ENCODE peak calls at places on chromosome 11, in four cellular contexts. W is IMR-90, U is H9, O is mesendoderm. F is an unnamed sample.

GRCh38 chr11:72848846-72849466 is 34.7 kb downstream of the ATG16L2 start:
- DNase-seq in W (peak), U (peak), O (peak), F (no peak)

GRCh38 chr11:10693509-10694071 is at the start of gene IRAG1:
- DNase-seq in W (peak), O (peak), U (no peak), F (no peak)

GRCh38 chr11:36508743-36509142 is 1.3 kb downstream of the TRAF6 start:
- DNase-seq in W (peak), U (no peak), O (no peak), F (no peak)

GRCh38 chr11:96054870-96055705 is 131.2 kb upstream of the MTMR2 start:
- DNase-seq in O (peak), W (peak), U (no peak), F (no peak)

GRCh38 chr11:28447226-28447625 is 339.0 kb downstream of the METTL15 start:
- DNase-seq in O (no peak), U (no peak), W (peak), F (no peak)

GRCh38 chr11:102114032-102114431 is 3.8 kb downstream of the YAP1 start:
- DNase-seq in U (no peak), W (peak), O (peak), F (peak)

GRCh38 chr11:68461284-68461861 is 821 bp downstream of the PPP6R3 start:
- DNase-seq in W (peak), O (peak), U (no peak), F (no peak)

GRCh38 chr11:32312865-32313403 is 122.4 kb downstream of the WT1 start:
- DNase-seq in U (peak), O (peak), W (peak), F (peak)

GRCh38 chr11:69000831-69001245 is 12.2 kb downstream of the MRGPRF start:
- DNase-seq in U (peak), W (peak), O (no peak), F (no peak)

GRCh38 chr11:36564376-36565032 is 3.3 kb upstream of the RAG1 start:
- DNase-seq in W (peak), O (peak), U (peak), F (peak)

GRCh38 chr11:13637125-13638119 is 31.0 kb upstream of the FAR1 start:
- DNase-seq in U (no peak), O (no peak), W (no peak), F (no peak)

GRCh38 chr11:2929880-2930704 is 872 bp upstream of the PHLDA2 start:
- DNase-seq in U (peak), W (peak), O (peak), F (no peak)

GRCh38 chr11:122197055-122197987 is 81.3 kb upstream of the BLID start:
- DNase-seq in O (peak), U (no peak), W (peak), F (no peak)

GRCh38 chr11:71129624-71130023 is 122.8 kb downstream of the SHANK2 start:
- DNase-seq in U (no peak), O (no peak), W (no peak), F (no peak)

GRCh38 chr11:35615911-35616900 is 2.1 kb upstream of the FJX1 start:
- DNase-seq in U (no peak), O (peak), W (peak), F (no peak)

GRCh38 chr11:123174196-123175183 is 20.6 kb downstream of the CLMP start:
- DNase-seq in O (peak), W (peak), U (no peak), F (no peak)

GRCh38 chr11:67098799-67099198 is 20.3 kb upstream of the KDM2A start:
- DNase-seq in W (no peak), O (no peak), U (no peak), F (no peak)

GRCh38 chr11:44443836-44444769 is 121.4 kb upstream of the CD82 start:
- DNase-seq in W (no peak), U (peak), O (peak), F (no peak)

GRCh38 chr11:69321877-69322350 is 28.0 kb downstream of the MYEOV start:
- DNase-seq in W (peak), O (no peak), U (no peak), F (no peak)

GRCh38 chr11:121553806-121554205 is 101.0 kb upstream of the SORL1-AS1 start:
- DNase-seq in W (peak), U (no peak), O (no peak), F (no peak)

GRCh38 chr11:123218451-123218850 is 23.4 kb upstream of the CLMP start:
- DNase-seq in O (peak), W (peak), U (no peak), F (no peak)

GRCh38 chr11:66317322-66317765 is 500 bp upstream of the CD248 start:
- DNase-seq in U (no peak), O (peak), W (peak), F (no peak)

GRCh38 chr11:101456812-101457211 is 127.0 kb downstream of the TRPC6 start:
- DNase-seq in O (no peak), W (peak), U (no peak), F (no peak)

GRCh38 chr11:57793711-57794110 is 32.1 kb downstream of the CTNND1 start:
- DNase-seq in O (no peak), U (no peak), W (no peak), F (no peak)

GRCh38 chr11:86938900-86939880 is 16.0 kb downstream of the FZD4 start:
- DNase-seq in U (no peak), O (peak), W (peak), F (no peak)

GRCh38 chr11:74004694-74005615 is 3.9 kb downstream of the UCP3 start:
- DNase-seq in W (no peak), O (no peak), U (no peak), F (no peak)

GRCh38 chr11:10351768-10352641 is 47.1 kb downstream of the ADM start:
- DNase-seq in U (peak), W (peak), O (peak), F (peak)

GRCh38 chr11:102237096-102237735 is 80.1 kb upstream of the BIRC3 start:
- DNase-seq in W (peak), O (peak), U (no peak), F (no peak)

GRCh38 chr11:28169816-28170215 is 61.6 kb downstream of the METTL15 start:
- DNase-seq in W (peak), O (no peak), U (no peak), F (no peak)

GRCh38 chr11:126398296-126398695 is 42.8 kb downstream of the ST3GAL4 start:
- DNase-seq in W (no peak), U (no peak), O (no peak), F (no peak)

GRCh38 chr11:64778223-64778472 is 194 bp downstream of the SF1 start:
- DNase-seq in W (no peak), O (no peak), U (no peak), F (no peak)
- H4K5ac ChIP-seq in W (no peak), O (no peak), U (no peak), F (no peak)

DNA sequence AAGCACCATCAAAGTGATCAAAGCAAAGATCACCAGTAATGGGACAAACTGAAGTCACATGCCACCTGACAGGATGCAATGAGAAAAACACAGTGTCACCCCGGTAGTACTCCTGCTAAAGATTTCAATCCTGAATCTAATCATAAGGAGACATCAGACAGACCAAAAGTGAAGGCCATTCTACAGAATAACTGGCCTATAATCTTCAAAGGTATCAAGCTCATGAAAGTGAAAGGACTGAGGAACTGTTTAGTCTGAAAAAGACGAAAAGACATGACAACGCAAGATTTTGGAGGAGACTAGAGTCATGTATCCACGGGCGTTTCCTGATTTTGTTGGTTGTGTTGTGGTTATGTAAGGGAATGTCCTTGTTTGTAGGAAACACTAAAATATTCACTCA is 42.4 kb upstream of the TSKU start:
- DNase-seq in U (no peak), W (no peak), O (no peak), F (no peak)
- H4K5ac ChIP-seq in U (no peak), W (no peak), O (no peak), F (no peak)

GRCh38 chr11:1349074-1349931 is 39.9 kb upstream of the TOLLIP start:
- DNase-seq in U (peak), O (no peak), W (no peak), F (no peak)
- H4K5ac ChIP-seq in U (no peak), O (no peak), W (no peak), F (no peak)

GRCh38 chr11:118046051-118046963 is 30.6 kb upstream of the TMPRSS4 start:
- DNase-seq in O (no peak), U (no peak), W (no peak), F (no peak)

GRCh38 chr11:118046964-118047700 is 29.7 kb upstream of the TMPRSS4 start:
- DNase-seq in W (no peak), U (no peak), O (no peak), F (no peak)

GRCh38 chr11:118049771-118050170 is 27.1 kb upstream of the TMPRSS4 start:
- DNase-seq in W (no peak), O (no peak), U (no peak), F (no peak)

GRCh38 chr11:118048472-118049370 is 28.2 kb upstream of the TMPRSS4 start:
- DNase-seq in O (no peak), U (no peak), W (no peak), F (no peak)

GRCh38 chr11:118047749-118048148 is 29.1 kb upstream of the TMPRSS4 start:
- DNase-seq in W (no peak), U (no peak), O (no peak), F (no peak)
- H4K5ac ChIP-seq in W (no peak), U (no peak), O (no peak), F (no peak)

GRCh38 chr11:93322207-93322606 is 8.3 kb upstream of the DEUP1 start:
- DNase-seq in W (no peak), O (no peak), U (no peak), F (no peak)

GRCh38 chr11:93323747-93324146 is 6.8 kb upstream of the DEUP1 start:
- DNase-seq in W (no peak), U (no peak), O (no peak), F (no peak)

DNA sequence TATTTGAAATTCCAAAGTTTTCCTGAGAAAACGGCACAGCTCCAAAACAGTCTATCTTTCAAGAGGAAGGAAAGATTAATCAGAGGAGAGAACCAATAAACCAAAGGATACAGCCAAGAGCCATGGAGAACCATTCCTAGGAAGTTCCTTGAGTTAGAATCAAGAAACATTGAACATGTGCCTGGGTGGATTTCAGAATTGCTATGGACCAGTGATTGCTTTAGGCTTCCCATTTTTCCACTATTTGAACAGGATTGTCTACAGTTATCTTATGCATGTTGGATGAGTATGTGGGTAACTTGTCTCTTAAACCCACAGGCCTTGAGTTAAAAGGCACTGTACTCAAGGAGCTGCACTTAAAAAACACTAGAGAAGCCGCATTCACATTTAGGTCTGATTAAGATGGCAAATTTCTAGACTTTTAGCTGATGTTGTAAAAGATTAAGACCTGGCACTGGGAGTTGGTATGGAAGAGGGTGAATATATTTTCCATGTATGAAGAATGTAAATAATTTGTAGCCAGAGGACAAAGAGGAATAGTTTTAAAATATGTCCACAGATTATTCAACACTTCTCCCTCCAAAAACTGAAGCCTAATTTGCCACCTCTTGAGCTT is 11.2 kb upstream of the DEUP1 start:
- DNase-seq in O (no peak), U (no peak), W (no peak), F (no peak)
- H4K5ac ChIP-seq in O (no peak), U (no peak), W (no peak), F (no peak)

GRCh38 chr11:26344647-26345046 is 12.7 kb downstream of the ANO3 start:
- DNase-seq in U (no peak), O (no peak), W (no peak), F (no peak)

GRCh38 chr11:26348776-26349175 is 16.8 kb downstream of the ANO3 start:
- DNase-seq in W (no peak), O (no peak), U (no peak), F (no peak)

GRCh38 chr11:26350002-26350401 is 18.1 kb downstream of the ANO3 start:
- DNase-seq in U (no peak), W (no peak), O (no peak), F (no peak)
- H4K5ac ChIP-seq in U (no peak), W (no peak), O (no peak), F (no peak)